ENCODE peak calls at places on chromosome X, in nine cellular contexts. N is GM13977; I is kidney tubule cell; Q is ELF-1; G is stimulated activated CD8-positive, alpha-beta memory T cell treated with anti-CD3 and anti-CD28 coated beads, Interleukin-4, amount 100 ng/mL, for 1 hour; S is MM.1S; R is AG04450; M is foreskin melanocyte; J is stimulated activated CD4-positive, alpha-beta T cell treated with anti-CD3 and anti-CD28 coated beads, Interleukin-4, amount 100 ng/mL, for 4 hours. F is an unnamed sample.

GRCh38 chrX:19194285-19195242 is 72.3 kb upstream of the ADGRG2 start:
- DNase-seq in G (no peak), S (no peak), R (no peak), N (no peak), I (no peak), M (no peak), J (no peak), Q (no peak), F (no peak)

GRCh38 chrX:25536307-25536970 is 520.7 kb upstream of the ARX start:
- DNase-seq in Q (no peak), G (no peak), J (no peak), S (no peak), M (no peak), R (no peak), I (no peak), N (no peak), F (no peak)

GRCh38 chrX:111040377-111041017 is 55.5 kb upstream of the PAK3 start:
- DNase-seq in Q (no peak), S (no peak), R (no peak), N (no peak), J (peak; percentile 1), G (no peak), M (no peak), I (peak; percentile 86), F (no peak)

GRCh38 chrX:134074151-134074550 is 88.8 kb upstream of the GPC3 start:
- DNase-seq in J (no peak), R (no peak), N (no peak), Q (no peak), M (no peak), S (no peak), G (no peak), I (no peak), F (no peak)

GRCh38 chrX:120755066-120755846 is 120.4 kb downstream of the CT47B1 start:
- DNase-seq in J (no peak), Q (no peak), R (no peak), I (no peak), G (no peak), N (no peak), M (no peak), S (peak; percentile 76), F (no peak)

GRCh38 chrX:101550825-101551767 is 749 bp downstream of the ARMCX1 start:
- DNase-seq in Q (peak; percentile 81), S (no peak), M (peak; percentile 23), J (no peak), R (no peak), G (no peak), N (no peak), I (peak; percentile 23), F (peak; percentile 66)

GRCh38 chrX:9558615-9559014 is 93.8 kb downstream of the TBL1X start:
- DNase-seq in Q (no peak), G (no peak), I (no peak), S (no peak), N (no peak), M (no peak), R (no peak), J (no peak), F (no peak)

GRCh38 chrX:154409222-154409871 is at the start of gene DNASE1L1:
- DNase-seq in J (no peak), Q (peak; percentile 99), R (peak; percentile 57), M (peak; percentile 72), G (no peak), I (peak; percentile 75), S (peak; percentile 69), N (peak; percentile 58), F (peak; percentile 77)

GRCh38 chrX:69705818-69706217 is 89.9 kb downstream of the EDA start:
- DNase-seq in G (no peak), J (no peak), R (no peak), I (no peak), S (no peak), Q (no peak), N (no peak), M (no peak), F (no peak)

GRCh38 chrX:110795645-110796510 is at the start of gene CHRDL1:
- DNase-seq in J (no peak), G (no peak), Q (peak; percentile 58), S (peak; percentile 66), R (no peak), I (peak; percentile 43), M (no peak), N (no peak), F (peak; percentile 71)

GRCh38 chrX:103845165-103845653 is 13.2 kb upstream of the RAB9B start:
- DNase-seq in S (peak; percentile 63), J (peak; percentile 10), I (peak; percentile 92), N (peak; percentile 36), R (peak; percentile 38), Q (peak; percentile 81), G (no peak), M (peak; percentile 43), F (peak; percentile 64)

GRCh38 chrX:40947276-40947675 is 138.0 kb upstream of the USP9X start:
- DNase-seq in S (no peak), M (no peak), I (peak; percentile 50), J (no peak), G (no peak), N (no peak), R (no peak), Q (no peak), F (no peak)

GRCh38 chrX:7570432-7571009 is 272.4 kb upstream of the VCX start:
- DNase-seq in Q (no peak), R (no peak), I (peak; percentile 2), G (no peak), J (no peak), N (no peak), M (no peak), S (no peak), F (no peak)

GRCh38 chrX:10781847-10782530 is 161.6 kb upstream of the MID1 start:
- DNase-seq in S (no peak), J (no peak), R (no peak), N (no peak), G (no peak), I (no peak), M (no peak), Q (no peak), F (no peak)

GRCh38 chrX:72115380-72115779 is 16.3 kb downstream of the RTL5 start:
- DNase-seq in N (no peak), G (no peak), Q (no peak), R (no peak), I (no peak), J (no peak), S (no peak), M (no peak), F (no peak)

GRCh38 chrX:46408553-46409407 is 136.4 kb downstream of the ZNF674 start:
- DNase-seq in S (peak; percentile 44), I (peak; percentile 68), G (peak; percentile 35), M (peak; percentile 44), R (peak; percentile 36), N (peak; percentile 69), Q (peak; percentile 62), J (peak; percentile 52), F (peak; percentile 81)

GRCh38 chrX:13090261-13091110 is 46.1 kb upstream of the FAM9C start:
- DNase-seq in J (no peak), M (no peak), Q (peak; percentile 27), S (no peak), G (no peak), R (no peak), I (no peak), N (no peak), F (no peak)

GRCh38 chrX:51332188-51332942 is at the start of gene NUDT10:
- DNase-seq in M (peak; percentile 47), G (no peak), R (no peak), Q (peak; percentile 94), N (peak; percentile 29), I (peak; percentile 43), S (no peak), J (peak; percentile 48), F (peak; percentile 86)

GRCh38 chrX:132409780-132410556 is 78.9 kb downstream of the MBNL3 start:
- DNase-seq in I (no peak), Q (no peak), R (no peak), S (no peak), N (peak; percentile 10), G (no peak), J (no peak), M (no peak), F (no peak)

GRCh38 chrX:105120460-105120859 is 100.0 kb downstream of the TEX13A start:
- DNase-seq in N (no peak), I (no peak), R (no peak), J (no peak), M (no peak), S (peak; percentile 29), G (no peak), Q (no peak), F (peak; percentile 4)

GRCh38 chrX:47264507-47265173 is 31.8 kb downstream of the USP11 start:
- DNase-seq in N (no peak), Q (no peak), R (no peak), I (peak; percentile 62), J (no peak), M (peak; percentile 35), S (no peak), G (no peak), F (no peak)

GRCh38 chrX:124325732-124326131 is 6.7 kb upstream of the TEX13D start:
- DNase-seq in S (no peak), I (no peak), N (no peak), G (no peak), R (no peak), J (no peak), Q (no peak), M (no peak), F (no peak)

GRCh38 chrX:56800801-56801200 is 71.8 kb downstream of the NBDY start:
- DNase-seq in J (peak; percentile 63), I (no peak), S (peak; percentile 61), N (peak; percentile 34), G (no peak), Q (peak; percentile 53), R (no peak), M (no peak), F (no peak)

GRCh38 chrX:18707442-18708049 is at the start of gene PPEF1:
- DNase-seq in N (peak; percentile 24), M (peak; percentile 28), G (no peak), R (no peak), J (no peak), S (no peak), I (no peak), Q (no peak), F (no peak)

GRCh38 chrX:38800981-38801845 is at the start of gene MID1IP1:
- DNase-seq in M (peak; percentile 80), R (peak; percentile 67), G (no peak), I (peak; percentile 90), Q (peak; percentile 99), N (peak; percentile 84), J (peak; percentile 65), S (peak; percentile 80), F (peak; percentile 84)

GRCh38 chrX:41167888-41168287 is 82.6 kb downstream of the USP9X start:
- DNase-seq in J (no peak), M (no peak), Q (no peak), G (no peak), R (no peak), S (no peak), N (no peak), I (no peak), F (no peak)

GRCh38 chrX:52368368-52369055 is at the start of gene XAGE2:
- DNase-seq in N (no peak), G (no peak), M (no peak), S (no peak), I (no peak), R (no peak), J (no peak), Q (peak; percentile 69), F (no peak)

GRCh38 chrX:10847333-10847732 is 226.9 kb upstream of the MID1 start:
- DNase-seq in N (no peak), G (no peak), Q (no peak), M (no peak), I (no peak), J (no peak), S (no peak), R (no peak), F (no peak)

GRCh38 chrX:134171661-134172587 is 65.1 kb upstream of the CCDC160 start:
- DNase-seq in N (peak; percentile 27), J (peak; percentile 42), I (peak; percentile 33), S (no peak), Q (peak; percentile 82), R (no peak), M (peak; percentile 45), G (no peak), F (peak; percentile 46)

GRCh38 chrX:30649859-30650258 is 3.4 kb upstream of the GK start:
- DNase-seq in G (no peak), R (no peak), J (no peak), M (no peak), N (peak; percentile 59), Q (no peak), I (peak; percentile 77), S (peak; percentile 22), F (no peak)

GRCh38 chrX:144075432-144075831 is 191.6 kb downstream of the UBE2NL start:
- DNase-seq in J (no peak), G (no peak), R (no peak), Q (no peak), I (no peak), M (no peak), N (no peak), S (no peak), F (no peak)